ENCODE peak calls at places on chromosomes 5 and 9, in ten cellular contexts. S, Q, O, M, W, C, U, G, P and V are unnamed samples.

GRCh38 chr5:107169871-107170270 is 500.9 kb downstream of the EFNA5 start:
- DNase-seq in S (no peak), Q (no peak), O (peak), M (no peak), W (no peak), C (no peak), U (no peak), G (no peak), P (no peak), V (no peak)

GRCh38 chr5:179263391-179264052 is 81.7 kb downstream of the ADAMTS2 start:
- DNase-seq in S (no peak), Q (no peak), O (no peak), M (no peak), W (no peak), C (peak), U (no peak), G (no peak), P (no peak), V (no peak)

GRCh38 chr9:109319072-109319630 is 1.7 kb downstream of the EPB41L4B start:
- DNase-seq in S (peak), Q (no peak), O (no peak), M (no peak), W (no peak), C (no peak), U (no peak), G (no peak), P (no peak), V (no peak)

GRCh38 chr9:35563791-35564197 is 41.3 kb upstream of the TESK1 start:
- DNase-seq in S (no peak), Q (no peak), O (no peak), M (no peak), W (no peak), C (peak), U (peak), G (no peak), P (no peak), V (no peak)

GRCh38 chr9:134968011-134968822 is 50.5 kb upstream of the FCN1 start:
- DNase-seq in S (no peak), Q (no peak), O (no peak), M (no peak), W (peak), C (no peak), U (no peak), G (no peak), P (peak), V (no peak)

GRCh38 chr9:38700695-38701094 is 19.2 kb downstream of the FAM240B start:
- DNase-seq in S (no peak), Q (no peak), O (peak), M (no peak), W (peak), C (no peak), U (no peak), G (no peak), P (no peak), V (no peak)

GRCh38 chr5:148939676-148940075 is 113.3 kb downstream of the ADRB2 start:
- DNase-seq in S (no peak), Q (no peak), O (peak), M (no peak), W (peak), C (no peak), U (no peak), G (no peak), P (peak), V (no peak)

GRCh38 chr5:78893959-78894676 is 91.0 kb downstream of the ARSB start:
- DNase-seq in S (no peak), Q (peak), O (no peak), M (no peak), W (no peak), C (no peak), U (no peak), G (no peak), P (no peak), V (no peak)

GRCh38 chr5:33685873-33686550 is 205.8 kb downstream of the ADAMTS12 start:
- DNase-seq in S (no peak), Q (no peak), O (no peak), M (no peak), W (no peak), C (peak), U (no peak), G (no peak), P (no peak), V (no peak)

GRCh38 chr5:29697786-29698414 is 1495.6 kb upstream of the CDH6 start:
- DNase-seq in S (no peak), Q (no peak), O (peak), M (peak), W (no peak), C (no peak), U (no peak), G (no peak), P (peak), V (no peak)

GRCh38 chr5:14252793-14253192 is 109.7 kb downstream of the TRIO start:
- DNase-seq in S (no peak), Q (no peak), O (no peak), M (no peak), W (no peak), C (no peak), U (no peak), G (no peak), P (no peak), V (no peak)

GRCh38 chr5:42337143-42337542 is 86.1 kb upstream of the GHR start:
- DNase-seq in S (no peak), Q (no peak), O (no peak), M (no peak), W (no peak), C (no peak), U (no peak), G (no peak), P (no peak), V (no peak)

GRCh38 chr9:17005085-17005484 is 129.8 kb upstream of the CNTLN start:
- DNase-seq in S (peak), Q (no peak), O (peak), M (no peak), W (peak), C (no peak), U (peak), G (no peak), P (no peak), V (no peak)

GRCh38 chr9:21831841-21832509 is 29.5 kb downstream of the MTAP start:
- DNase-seq in S (no peak), Q (peak), O (peak), M (no peak), W (peak), C (no peak), U (no peak), G (peak), P (peak), V (no peak)

GRCh38 chr5:60287174-60287771 is 393.7 kb upstream of the PDE4D start:
- DNase-seq in S (peak), Q (peak), O (peak), M (peak), W (peak), C (no peak), U (peak), G (peak), P (peak), V (no peak)